ENCODE peak calls at places on chromosomes 4 and X, in six cellular contexts. G, D, F, R, Q and I are unnamed samples. For H3K9me3, the result is how much of the 10 kb centered on the place peaks cover.

GRCh38 chrX:21658152-21658737 is at the start of gene KLHL34:
- DNase-seq in R (no peak), F (no peak), Q (no peak), G (no peak), D (no peak), I (no peak)

GRCh38 chrX:154019633-154020499 is at the start of gene IRAK1:
- DNase-seq in Q (no peak), R (peak), D (peak), F (peak), G (peak), I (peak)

GRCh38 chrX:45761920-45762319 is 561.2 kb upstream of the DIPK2B start:
- DNase-seq in R (peak), Q (no peak), D (no peak), G (peak), F (no peak), I (no peak)

GRCh38 chr4:40395908-40396806 is 61.0 kb downstream of the CHRNA9 start:
- DNase-seq in G (peak), F (peak), D (no peak), Q (no peak), R (no peak), I (no peak)

GRCh38 chrX:150502979-150503897 is 65.2 kb upstream of the MTM1 start:
- DNase-seq in F (no peak), D (no peak), Q (no peak), R (no peak), G (no peak), I (no peak)

GRCh38 chr4:47824844-47825243 is 13.0 kb downstream of the CORIN start:
- DNase-seq in Q (no peak), F (peak), G (no peak), D (no peak), R (peak), I (no peak)

GRCh38 chr4:101458914-101459313 is 111.6 kb upstream of the PPP3CA start:
- DNase-seq in Q (no peak), R (peak), G (no peak), D (peak), F (no peak), I (no peak)

GRCh38 chrX:118348186-118348810 is 2.4 kb downstream of the WDR44 start:
- DNase-seq in R (no peak), G (no peak), F (no peak), D (no peak), Q (no peak), I (no peak)

GRCh38 chr4:99201687-99202086 is 17.4 kb downstream of the ADH6 start:
- DNase-seq in D (peak), Q (no peak), R (no peak), F (no peak), G (no peak), I (peak)

GRCh38 chrX:155028749-155029360 is 2.2 kb downstream of the FUNDC2 start:
- DNase-seq in D (peak), F (no peak), Q (no peak), R (peak), G (peak), I (peak)

GRCh38 chr4:2572076-2572475 is 35.6 kb downstream of the FAM193A start:
- DNase-seq in D (no peak), R (no peak), Q (no peak), G (no peak), F (no peak), I (no peak)

GRCh38 chrX:40076750-40077149 is 21.0 kb downstream of the BCOR start:
- DNase-seq in G (no peak), F (no peak), Q (no peak), D (no peak), R (no peak), I (peak)

GRCh38 chrX:40077176-40077575 is 20.6 kb downstream of the BCOR start:
- DNase-seq in F (no peak), R (no peak), Q (no peak), D (no peak), G (no peak), I (no peak)

GRCh38 chrX:40078489-40079288 is 19.1 kb downstream of the BCOR start:
- DNase-seq in D (no peak), F (peak), G (no peak), R (no peak), Q (no peak), I (peak)

GRCh38 chrX:40079572-40079971 is 18.2 kb downstream of the BCOR start:
- DNase-seq in D (no peak), R (no peak), Q (no peak), F (peak), G (no peak), I (peak)

GRCh38 chrX:40077906-40078305 is 19.9 kb downstream of the BCOR start:
- DNase-seq in G (no peak), F (no peak), Q (no peak), D (no peak), R (no peak), I (peak)
- H3K4me2 ChIP-seq in G (no peak), F (no peak), Q (no peak), D (no peak), R (no peak), I (no peak)

DNA sequence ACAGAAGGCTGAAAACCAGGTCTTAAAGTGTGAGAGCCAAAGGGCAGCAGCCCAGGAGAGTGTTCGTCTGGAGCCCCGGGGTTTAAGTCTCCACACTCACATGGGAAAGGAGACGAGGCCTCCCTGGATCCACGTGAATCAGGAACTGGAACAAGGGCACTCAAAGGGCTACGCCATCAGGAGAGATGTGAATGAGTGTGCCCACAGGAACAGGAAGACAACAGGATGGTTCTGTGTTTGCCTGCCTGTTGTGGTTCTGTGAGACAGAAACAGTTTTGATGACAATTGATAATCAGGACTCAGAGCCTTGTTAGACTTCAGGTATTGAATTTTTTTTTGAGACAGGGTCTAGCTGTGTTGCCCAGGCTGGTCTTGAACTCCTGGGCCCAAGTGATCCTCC is 4.9 kb upstream of the CTBP1 start:
- DNase-seq in F (no peak), Q (no peak), G (no peak), D (no peak), R (no peak), I (no peak)
- H3K9me3 ChIP-seq in F (under half), Q (under half), G (under half), D (under half), R (under half), I (under half)

GRCh38 chrX:120428309-120428708 is 40.8 kb downstream of the LAMP2 start:
- DNase-seq in F (no peak), D (no peak), Q (no peak), G (no peak), R (peak), I (no peak)

GRCh38 chrX:120426599-120426998 is 42.5 kb downstream of the LAMP2 start:
- DNase-seq in D (peak), Q (no peak), R (no peak), G (no peak), F (no peak), I (no peak)

GRCh38 chrX:120429776-120430535 is 39.1 kb downstream of the LAMP2 start:
- DNase-seq in Q (no peak), D (no peak), F (no peak), R (no peak), G (no peak), I (no peak)
- H3K27ac ChIP-seq in Q (no peak), D (no peak), F (no peak), R (no peak), G (no peak), I (no peak)

DNA sequence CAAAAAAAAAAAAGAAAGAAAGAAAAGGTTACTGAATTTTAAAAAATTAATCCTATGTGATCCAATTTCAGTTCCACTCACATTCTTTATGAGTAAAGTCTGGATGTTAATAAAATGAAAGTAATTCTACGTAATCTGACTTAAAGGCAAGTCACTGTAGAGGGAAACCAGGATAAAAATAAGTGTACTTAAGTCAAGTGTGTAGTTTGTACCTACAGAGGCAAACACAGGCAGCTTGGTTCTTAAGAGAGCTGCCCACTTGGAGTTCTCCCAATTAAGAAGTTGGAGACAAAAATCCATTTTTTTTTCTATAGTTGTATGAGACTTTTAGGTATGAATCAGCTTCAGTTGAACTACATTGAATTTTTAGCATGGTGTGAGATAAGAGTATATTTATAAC is 7.0 kb upstream of the LRAT start:
- DNase-seq in R (no peak), F (no peak), G (no peak), Q (no peak), D (no peak), I (no peak)
- H3K4me2 ChIP-seq in R (no peak), F (no peak), G (no peak), Q (no peak), D (no peak), I (no peak)

GRCh38 chrX:55206152-55206941 is 13.8 kb upstream of the PAGE5 start:
- DNase-seq in Q (no peak), D (no peak), F (no peak), R (no peak), G (peak), I (no peak)
- H3K9me3 ChIP-seq in Q (under half), D (under half), F (under half), R (under half), G (under half), I (under half)

GRCh38 chr4:24896056-24896455 is 16.8 kb downstream of the CCDC149 start:
- DNase-seq in Q (no peak), G (no peak), D (peak), F (no peak), R (no peak), I (no peak)

GRCh38 chr4:24895461-24895860 is 17.4 kb downstream of the CCDC149 start:
- DNase-seq in F (no peak), Q (no peak), R (no peak), D (no peak), G (no peak), I (no peak)

GRCh38 chr4:24896977-24897376 is 15.9 kb downstream of the CCDC149 start:
- DNase-seq in F (no peak), G (no peak), D (no peak), R (no peak), Q (no peak), I (no peak)

GRCh38 chr4:24894846-24895245 is 18.0 kb downstream of the CCDC149 start:
- DNase-seq in R (no peak), D (no peak), F (no peak), G (no peak), Q (no peak), I (no peak)

DNA sequence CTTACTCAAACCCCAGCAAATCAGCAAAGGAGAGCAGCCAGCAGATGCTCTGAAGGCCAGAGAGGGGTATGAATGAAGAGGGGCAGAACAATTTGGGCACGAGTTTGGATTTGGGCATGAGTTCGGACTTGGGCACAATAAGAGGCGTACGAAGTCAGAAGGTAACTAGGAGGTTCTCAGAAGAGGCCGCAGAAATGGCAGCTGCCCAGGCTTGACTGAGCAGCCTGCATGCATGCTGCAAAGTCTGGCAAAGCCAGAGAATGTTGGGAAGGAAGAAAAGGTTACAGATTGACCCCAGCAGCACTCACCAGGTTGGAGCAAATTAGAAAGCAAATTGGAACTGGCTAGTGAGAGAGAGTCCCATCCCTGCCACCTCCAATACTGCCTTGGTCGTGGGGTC is 15.2 kb downstream of the CCDC149 start:
- DNase-seq in F (no peak), G (no peak), D (no peak), Q (no peak), R (no peak), I (no peak)
- H3K27ac ChIP-seq in F (no peak), G (no peak), D (no peak), Q (no peak), R (no peak), I (no peak)

DNA sequence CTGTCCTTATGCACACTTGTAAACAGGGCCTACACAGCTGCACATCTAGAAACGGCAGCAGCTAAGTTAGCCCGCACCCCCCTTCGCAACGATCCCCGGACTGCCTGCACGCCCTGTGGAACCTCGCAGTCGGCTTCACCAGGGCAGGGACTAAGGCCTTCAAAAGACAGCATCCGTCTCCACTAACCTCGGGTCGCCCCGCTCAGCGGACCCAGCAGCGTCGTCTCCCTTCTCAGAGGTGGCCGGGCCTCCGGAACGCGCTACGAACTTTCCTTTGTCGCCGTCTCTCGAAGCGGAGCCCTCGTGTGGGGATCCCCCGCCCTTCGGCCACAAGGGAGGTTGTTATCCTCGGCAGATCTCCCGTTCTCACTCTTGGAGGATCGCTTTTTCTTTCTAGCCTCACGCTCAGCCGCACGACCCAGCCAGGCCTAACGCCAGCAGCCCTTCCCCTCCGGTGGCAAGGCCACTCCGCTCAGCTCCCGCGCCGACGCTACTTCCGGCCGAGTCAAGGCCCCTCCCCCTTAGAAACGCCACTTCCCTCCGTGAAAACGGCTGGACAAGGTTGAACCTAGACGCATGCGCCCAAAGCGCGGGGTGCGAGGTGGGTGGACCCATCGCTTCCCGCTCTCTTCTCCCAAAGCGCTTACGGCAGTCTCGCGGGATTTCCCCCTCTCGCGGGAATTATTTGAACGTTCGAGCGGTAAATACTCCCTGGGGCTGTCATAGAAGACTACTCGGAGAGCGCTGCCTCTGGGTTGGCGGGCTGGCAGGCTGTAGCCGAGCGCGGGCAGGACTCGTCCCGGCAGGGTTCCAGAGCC is at the start of the genes DCAF16 and NCAPG:
- DNase-seq in D (peak), Q (peak), R (peak), F (peak), G (peak), I (peak)
- H3K4me2 ChIP-seq in D (peak), Q (peak), R (peak), F (peak), G (peak), I (peak)